ENCODE peak calls at places on chromosomes 1 and 21, in four cellular contexts. T is skeletal muscle cell; R is lower lobe of right lung; C is CD4-positive, CD25-positive, alpha-beta regulatory T cell. M is an unnamed sample.
A peak's percentile ranks its signal among the peaks of the same experiment; 100 is the strongest.

GRCh38 chr21:16517380-16517779 is 787.6 kb downstream of the USP25 start:
- DNase-seq in R (no peak), T (no peak), C (no peak), M (no peak)

GRCh38 chr1:156435551-156436318 is 64.8 kb downstream of the MEF2D start:
- DNase-seq in T (no peak), C (peak; percentile 28), R (no peak), M (no peak)

GRCh38 chr1:167824163-167824794 is 89.7 kb downstream of the ADCY10 start:
- DNase-seq in T (no peak), R (no peak), C (no peak), M (no peak)

GRCh38 chr21:45829566-45830147 is 151.9 kb upstream of the COL6A1 start:
- DNase-seq in T (no peak), R (no peak), C (no peak), M (no peak)

GRCh38 chr1:94783342-94784264 is 36.6 kb upstream of the SLC44A3 start:
- DNase-seq in T (peak; percentile 97), C (no peak), R (peak; percentile 86), M (no peak)

GRCh38 chr1:192546596-192547199 is 28.9 kb upstream of the RGS1 start:
- DNase-seq in R (no peak), C (no peak), T (no peak), M (no peak)

GRCh38 chr1:17802164-17802563 is 47.0 kb downstream of the ACTL8 start:
- DNase-seq in T (peak; percentile 19), C (no peak), R (no peak), M (no peak)

GRCh38 chr1:17348593-17349234 is 23.3 kb upstream of the PADI6 start:
- DNase-seq in R (peak; percentile 9), T (no peak), C (no peak), M (no peak)

GRCh38 chr1:41442697-41443251 is 41.7 kb downstream of the EDN2 start:
- DNase-seq in T (no peak), C (no peak), R (no peak), M (no peak)

GRCh38 chr1:7455796-7456568 is 315.1 kb upstream of the VAMP3 start:
- DNase-seq in T (no peak), R (no peak), C (no peak), M (no peak)

GRCh38 chr1:40757084-40757483 is 26.5 kb upstream of the KCNQ4 start:
- DNase-seq in R (no peak), T (no peak), C (no peak), M (no peak)

GRCh38 chr1:175338447-175339135 is 146.0 kb upstream of the KIAA0040 start:
- DNase-seq in T (no peak), R (no peak), C (peak; percentile 63), M (peak; percentile 70)

GRCh38 chr21:44526096-44526997 is 13.6 kb downstream of the KRTAP10-1 start:
- DNase-seq in R (peak; percentile 24), T (no peak), C (no peak), M (no peak)

GRCh38 chr1:227947678-227948492 is at the start of gene WNT9A:
- DNase-seq in C (no peak), T (no peak), R (no peak), M (no peak)
- H3K4me3 ChIP-seq in C (peak within 1 kb of the TSS; percentile 41), T (peak within 1 kb of the TSS; percentile 51), R (peak within 1 kb of the TSS; percentile 62), M (no peak within 1 kb of the TSS)

GRCh38 chr1:999797-1000356 is at the start of gene HES4:
- DNase-seq in R (peak; percentile 95), C (peak; percentile 45), T (peak; percentile 76), M (peak; percentile 87)

GRCh38 chr1:997728-998050 is 2.2 kb downstream of the HES4 start:
- DNase-seq in T (no peak), C (no peak), R (no peak), M (no peak)

GRCh38 chr1:998905-999796 is 746 bp downstream of the HES4 start:
- DNase-seq in R (peak; percentile 62), C (no peak), T (no peak), M (no peak)

GRCh38 chr1:996851-997727 is 2.8 kb downstream of the HES4 start:
- DNase-seq in T (no peak), R (no peak), C (no peak), M (no peak)

DNA sequence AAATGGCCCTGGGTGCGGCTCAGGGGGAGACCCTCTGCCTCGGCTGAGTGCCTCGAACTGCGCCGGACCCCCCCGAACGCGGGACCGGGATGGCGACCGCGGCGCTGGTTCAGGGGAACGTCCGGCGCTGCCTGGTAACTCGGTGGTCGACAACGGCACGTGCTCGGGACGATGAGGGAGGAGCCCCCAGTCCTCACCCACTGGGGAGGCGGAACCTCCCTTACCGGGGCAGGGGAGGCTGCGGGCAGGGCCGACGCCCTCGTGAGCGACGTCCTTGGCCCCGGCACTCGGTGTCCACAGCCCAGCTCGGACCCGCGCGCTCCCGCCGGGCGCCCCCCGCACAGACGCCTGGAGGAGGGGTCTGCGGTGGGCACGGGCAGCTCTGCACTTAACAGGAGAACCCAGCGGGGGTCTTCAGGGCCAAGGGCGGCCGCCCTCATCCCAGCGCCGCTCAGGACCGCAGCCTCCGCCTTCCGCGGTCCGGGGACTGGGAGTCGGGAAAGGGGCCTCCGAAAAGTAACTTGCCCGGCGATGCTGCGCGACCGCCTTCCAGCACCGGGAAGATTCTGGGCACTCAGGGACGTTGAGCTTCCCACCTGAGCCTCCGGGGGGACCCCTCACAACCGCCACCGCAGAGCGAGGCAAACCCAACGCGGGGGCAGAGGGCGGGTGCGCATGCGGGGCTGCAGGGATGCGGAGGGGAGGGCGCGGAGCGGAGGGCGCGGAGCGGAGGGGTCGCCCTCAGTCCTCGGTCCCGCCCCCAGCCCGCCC is 1.7 kb downstream of the HES4 start:
- DNase-seq in C (no peak), T (no peak), R (no peak), M (no peak)
- H3K4me3 ChIP-seq in C (no peak overlapping the region), T (peak overlapping the region; percentile 9), R (peak overlapping the region; percentile 68), M (peak overlapping the region; percentile 58)

GRCh38 chr1:204660509-204660908 is 25.0 kb downstream of the LRRN2 start:
- DNase-seq in T (no peak), C (no peak), R (no peak), M (no peak)

GRCh38 chr1:204658295-204658694 is 27.2 kb downstream of the LRRN2 start:
- DNase-seq in T (no peak), C (no peak), R (no peak), M (no peak)

GRCh38 chr1:204662530-204662929 is 23.0 kb downstream of the LRRN2 start:
- DNase-seq in C (no peak), R (no peak), T (no peak), M (no peak)

GRCh38 chr1:204664251-204664650 is 21.3 kb downstream of the LRRN2 start:
- DNase-seq in C (no peak), R (no peak), T (no peak), M (no peak)

DNA sequence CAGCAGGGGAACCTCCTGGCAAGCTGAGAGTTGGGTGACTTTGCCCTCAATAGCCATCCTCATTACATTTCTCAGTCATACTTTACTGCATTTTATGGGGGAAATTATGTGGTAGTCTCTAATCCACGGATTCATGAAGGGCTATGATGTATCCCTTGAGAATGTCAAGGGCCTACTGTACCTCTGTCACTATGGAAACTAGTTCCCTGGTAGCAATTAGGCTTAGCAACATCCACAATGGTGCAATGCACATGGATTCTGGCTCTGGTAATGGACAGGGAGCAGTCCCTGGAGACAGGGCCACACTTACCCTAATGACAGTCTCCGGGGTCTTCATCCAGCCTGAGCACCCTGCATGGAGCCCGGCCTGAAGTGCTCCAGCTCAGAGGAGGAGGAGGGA is 26.5 kb downstream of the LRRN2 start:
- DNase-seq in C (no peak), T (no peak), R (no peak), M (no peak)
- H3K4me3 ChIP-seq in C (no peak overlapping the region), T (no peak overlapping the region), R (no peak overlapping the region), M (no peak overlapping the region)

DNA sequence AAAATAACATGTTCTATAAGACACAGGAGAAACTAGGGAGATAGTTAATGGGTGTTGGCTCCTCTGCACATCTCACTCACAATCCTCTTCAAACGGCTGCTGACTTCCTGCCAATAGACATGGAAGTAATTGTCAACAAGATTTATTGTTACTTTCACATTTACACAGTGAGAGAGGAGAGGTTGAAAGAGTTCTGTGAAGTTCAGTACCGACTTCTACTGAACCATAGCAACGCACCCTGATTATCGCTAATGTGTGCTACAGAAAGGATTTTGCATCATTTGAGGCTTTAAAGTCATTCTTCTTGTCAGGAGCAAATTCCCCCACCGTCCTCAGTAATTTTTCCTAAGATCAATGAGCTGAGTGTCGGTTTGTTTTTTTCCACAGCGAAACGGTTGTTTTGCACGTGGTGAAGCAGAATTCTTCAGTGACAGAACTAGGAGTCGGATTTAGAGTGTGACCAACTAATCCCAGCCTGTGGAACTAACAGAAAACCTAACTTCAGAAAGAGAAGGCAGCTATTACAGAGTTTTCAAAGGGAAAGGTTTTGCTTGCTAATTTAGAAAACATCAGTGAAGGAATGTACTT is 361.0 kb downstream of the ADGRL2 start:
- DNase-seq in R (no peak), T (no peak), C (peak; percentile 42), M (peak; percentile 29)
- H3K4me3 ChIP-seq in R (peak overlapping the region; percentile 34), T (peak overlapping the region; percentile 28), C (peak overlapping the region; percentile 26), M (peak overlapping the region; percentile 13)

DNA sequence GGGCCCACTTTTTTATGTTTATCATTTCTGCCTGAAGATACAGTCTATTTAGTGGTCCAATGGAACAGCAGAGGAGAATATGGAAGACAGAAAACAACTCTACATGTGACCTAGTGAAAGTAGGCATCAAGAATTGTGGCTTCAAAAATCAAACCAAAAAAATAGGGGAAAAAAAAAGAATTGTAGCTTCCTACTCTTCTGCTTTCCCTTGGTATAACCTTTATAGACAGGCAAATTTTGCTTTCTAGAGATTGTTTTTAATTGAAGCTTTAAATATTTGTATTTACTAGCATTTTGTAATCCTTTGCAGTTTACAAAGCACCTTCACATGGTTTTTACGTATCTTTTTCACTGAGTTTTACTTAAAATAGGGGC is 14.3 kb downstream of the PDIK1L start:
- DNase-seq in R (no peak), T (no peak), C (no peak), M (no peak)
- H3K4me3 ChIP-seq in R (no peak overlapping the region), T (no peak overlapping the region), C (peak overlapping the region; percentile 77), M (peak overlapping the region; percentile 27)

GRCh38 chr1:176719478-176719877 is 256.5 kb downstream of the PAPPA2 start:
- DNase-seq in C (no peak), R (no peak), T (no peak), M (no peak)
- H3K4me3 ChIP-seq in C (no peak overlapping the region), R (no peak overlapping the region), T (no peak overlapping the region), M (no peak overlapping the region)

M was measured in Jurkat, Clone E6-1.